ENCODE peak calls at places on chromosomes 13 and 19, in five cellular contexts. One of them, this sample, is unnamed.
A peak's percentile ranks its signal among the peaks of the same experiment; 100 is the strongest.

GRCh38 chr13:30577381-30577780 is 40.3 kb upstream of the USPL1 start:
- DNase-seq in mesendoderm: peak; percentile 36
- DNase-seq in HCEC 1CT: peak; percentile 91
- DNase-seq in T-helper 1 cell: peak; percentile 4
- DNase-seq in aorta: no peak
- DNase-seq in this sample: no peak

GRCh38 chr13:94343243-94343585 is 136.3 kb downstream of the DCT start:
- DNase-seq in T-helper 1 cell: no peak
- DNase-seq in aorta: no peak
- DNase-seq in mesendoderm: no peak
- DNase-seq in HCEC 1CT: peak; percentile 65
- DNase-seq in this sample: no peak

GRCh38 chr19:33325920-33326319 is 23.6 kb upstream of the CEBPA start:
- DNase-seq in mesendoderm: no peak
- DNase-seq in T-helper 1 cell: no peak
- DNase-seq in HCEC 1CT: no peak
- DNase-seq in aorta: no peak
- DNase-seq in this sample: peak; percentile 32

GRCh38 chr19:45187421-45188100 is 9.0 kb downstream of the BLOC1S3 start:
- DNase-seq in T-helper 1 cell: no peak
- DNase-seq in HCEC 1CT: no peak
- DNase-seq in aorta: no peak
- DNase-seq in mesendoderm: peak; percentile 57
- DNase-seq in this sample: no peak

GRCh38 chr13:114212096-114212495 is 22.6 kb upstream of the CDC16 start:
- DNase-seq in HCEC 1CT: peak; percentile 61
- DNase-seq in mesendoderm: peak; percentile 65
- DNase-seq in aorta: no peak
- DNase-seq in T-helper 1 cell: no peak
- DNase-seq in this sample: no peak

GRCh38 chr19:55451522-55452380 is 8.7 kb upstream of the SHISA7 start:
- DNase-seq in T-helper 1 cell: peak; percentile 34
- DNase-seq in mesendoderm: no peak
- DNase-seq in aorta: no peak
- DNase-seq in HCEC 1CT: no peak
- DNase-seq in this sample: no peak

GRCh38 chr19:14021474-14021873 is 6.5 kb upstream of the RLN3 start:
- DNase-seq in aorta: no peak
- DNase-seq in HCEC 1CT: no peak
- DNase-seq in mesendoderm: peak; percentile 55
- DNase-seq in T-helper 1 cell: no peak
- DNase-seq in this sample: no peak

GRCh38 chr19:42295342-42295741 is 6.6 kb upstream of the PRR19 start:
- DNase-seq in mesendoderm: no peak
- DNase-seq in T-helper 1 cell: no peak
- DNase-seq in HCEC 1CT: no peak
- DNase-seq in aorta: no peak
- DNase-seq in this sample: peak; percentile 19

GRCh38 chr19:30360378-30361106 is 11.6 kb upstream of the ZNF536 start:
- DNase-seq in T-helper 1 cell: no peak
- DNase-seq in mesendoderm: peak; percentile 66
- DNase-seq in HCEC 1CT: no peak
- DNase-seq in aorta: no peak
- DNase-seq in this sample: no peak

GRCh38 chr13:102011539-102011938 is 390.3 kb downstream of the FGF14 start:
- DNase-seq in mesendoderm: no peak
- DNase-seq in aorta: no peak
- DNase-seq in T-helper 1 cell: no peak
- DNase-seq in HCEC 1CT: no peak
- DNase-seq in this sample: no peak

GRCh38 chr19:19817357-19817756 is 4.2 kb downstream of the ZNF506 start:
- DNase-seq in T-helper 1 cell: peak; percentile 53
- DNase-seq in mesendoderm: peak; percentile 3
- DNase-seq in aorta: no peak
- DNase-seq in HCEC 1CT: no peak
- DNase-seq in this sample: no peak

GRCh38 chr19:57269515-57270250 is 10.6 kb upstream of the ZNF460 start:
- DNase-seq in aorta: no peak
- DNase-seq in T-helper 1 cell: no peak
- DNase-seq in mesendoderm: no peak
- DNase-seq in HCEC 1CT: peak; percentile 90
- DNase-seq in this sample: no peak

GRCh38 chr13:109344552-109345157 is 441.7 kb downstream of the IRS2 start:
- DNase-seq in T-helper 1 cell: no peak
- DNase-seq in aorta: no peak
- DNase-seq in HCEC 1CT: peak; percentile 79
- DNase-seq in mesendoderm: peak; percentile 51
- DNase-seq in this sample: no peak

GRCh38 chr19:52748336-52748950 is 13.6 kb upstream of the ZNF611 start:
- DNase-seq in aorta: no peak
- DNase-seq in mesendoderm: peak; percentile 83
- DNase-seq in HCEC 1CT: peak; percentile 28
- DNase-seq in T-helper 1 cell: no peak
- DNase-seq in this sample: no peak

GRCh38 chr19:31177230-31177629 is 172.0 kb downstream of the TSHZ3 start:
- DNase-seq in aorta: no peak
- DNase-seq in T-helper 1 cell: no peak
- DNase-seq in HCEC 1CT: no peak
- DNase-seq in mesendoderm: no peak
- DNase-seq in this sample: no peak

GRCh38 chr19:57382806-57383488 is 6.7 kb upstream of the ZNF548 start:
- DNase-seq in HCEC 1CT: no peak
- DNase-seq in aorta: no peak
- DNase-seq in T-helper 1 cell: no peak
- DNase-seq in mesendoderm: no peak
- DNase-seq in this sample: no peak

GRCh38 chr19:17406887-17407196 is 1.4 kb upstream of the BST2 start:
- DNase-seq in aorta: no peak
- DNase-seq in T-helper 1 cell: no peak
- DNase-seq in mesendoderm: no peak
- DNase-seq in HCEC 1CT: no peak
- DNase-seq in this sample: no peak

GRCh38 chr13:83007226-83007625 is 875.0 kb downstream of the SLITRK1 start:
- DNase-seq in aorta: no peak
- DNase-seq in HCEC 1CT: no peak
- DNase-seq in T-helper 1 cell: no peak
- DNase-seq in mesendoderm: no peak
- DNase-seq in this sample: no peak

GRCh38 chr19:18422530-18423191 is 3.5 kb downstream of the SSBP4 start:
- DNase-seq in T-helper 1 cell: no peak
- DNase-seq in aorta: no peak
- DNase-seq in mesendoderm: no peak
- DNase-seq in HCEC 1CT: no peak
- DNase-seq in this sample: no peak

GRCh38 chr13:111595276-111595675 is 274.8 kb downstream of the TEX29 start:
- DNase-seq in T-helper 1 cell: no peak
- DNase-seq in HCEC 1CT: no peak
- DNase-seq in mesendoderm: no peak
- DNase-seq in aorta: no peak
- DNase-seq in this sample: no peak

GRCh38 chr13:98544105-98544710 is 32.7 kb downstream of the STK24 start:
- DNase-seq in HCEC 1CT: no peak
- DNase-seq in T-helper 1 cell: no peak
- DNase-seq in mesendoderm: no peak
- DNase-seq in aorta: no peak
- DNase-seq in this sample: no peak

GRCh38 chr19:45526971-45527370 is 19.7 kb downstream of the VASP start:
- DNase-seq in T-helper 1 cell: no peak
- DNase-seq in mesendoderm: no peak
- DNase-seq in HCEC 1CT: no peak
- DNase-seq in aorta: no peak
- DNase-seq in this sample: no peak

GRCh38 chr13:80338781-80339577 is 1.9 kb downstream of the SPRY2 start:
- DNase-seq in mesendoderm: peak; percentile 86
- DNase-seq in T-helper 1 cell: no peak
- DNase-seq in aorta: peak; percentile 88
- DNase-seq in HCEC 1CT: peak; percentile 75
- DNase-seq in this sample: peak; percentile 85

GRCh38 chr13:60028021-60028420 is 135.7 kb downstream of the DIAPH3 start:
- DNase-seq in mesendoderm: no peak
- DNase-seq in HCEC 1CT: no peak
- DNase-seq in aorta: no peak
- DNase-seq in T-helper 1 cell: no peak
- DNase-seq in this sample: no peak

GRCh38 chr19:44848805-44849457 is 2.8 kb downstream of the NECTIN2 start:
- DNase-seq in mesendoderm: peak; percentile 85
- DNase-seq in aorta: no peak
- DNase-seq in T-helper 1 cell: no peak
- DNase-seq in HCEC 1CT: no peak
- DNase-seq in this sample: no peak

GRCh38 chr13:58452123-58452623 is 820.6 kb downstream of the PCDH17 start:
- DNase-seq in HCEC 1CT: no peak
- DNase-seq in T-helper 1 cell: no peak
- DNase-seq in mesendoderm: peak; percentile 89
- DNase-seq in aorta: no peak
- DNase-seq in this sample: no peak

GRCh38 chr19:3699741-3700241 is 477 bp downstream of the PIP5K1C start:
- DNase-seq in T-helper 1 cell: no peak
- DNase-seq in aorta: no peak
- DNase-seq in mesendoderm: no peak
- DNase-seq in HCEC 1CT: no peak
- DNase-seq in this sample: no peak

GRCh38 chr13:27476943-27477681 is 26.7 kb upstream of the MTIF3 start:
- DNase-seq in mesendoderm: no peak
- DNase-seq in T-helper 1 cell: no peak
- DNase-seq in HCEC 1CT: peak; percentile 69
- DNase-seq in aorta: no peak
- DNase-seq in this sample: no peak

GRCh38 chr13:114068723-114069322 is 63.6 kb downstream of the RASA3 start:
- DNase-seq in T-helper 1 cell: no peak
- DNase-seq in aorta: no peak
- DNase-seq in mesendoderm: peak; percentile 81
- DNase-seq in HCEC 1CT: peak; percentile 83
- DNase-seq in this sample: no peak

GRCh38 chr19:11400695-11401291 is 16.7 kb upstream of the EPOR start:
- DNase-seq in aorta: no peak
- DNase-seq in T-helper 1 cell: no peak
- DNase-seq in mesendoderm: no peak
- DNase-seq in HCEC 1CT: no peak
- DNase-seq in this sample: no peak

GRCh38 chr13:101416181-101417042 is at the start of gene NALCN:
- DNase-seq in mesendoderm: peak; percentile 18
- DNase-seq in T-helper 1 cell: no peak
- DNase-seq in aorta: peak; percentile 52
- DNase-seq in HCEC 1CT: peak; percentile 23
- DNase-seq in this sample: peak; percentile 57

GRCh38 chr19:48858984-48859710 is 9.3 kb downstream of the PLEKHA4 start:
- DNase-seq in T-helper 1 cell: peak; percentile 68
- DNase-seq in aorta: peak; percentile 67
- DNase-seq in mesendoderm: no peak
- DNase-seq in HCEC 1CT: no peak
- DNase-seq in this sample: no peak

GRCh38 chr13:52652170-52652979 is at the start of gene SUGT1:
- DNase-seq in HCEC 1CT: peak; percentile 96
- DNase-seq in mesendoderm: peak; percentile 99
- DNase-seq in aorta: peak; percentile 99
- DNase-seq in T-helper 1 cell: peak; percentile 94
- DNase-seq in this sample: peak; percentile 98

GRCh38 chr13:24208314-24208713 is 47.8 kb downstream of the SPATA13 start:
- DNase-seq in aorta: no peak
- DNase-seq in T-helper 1 cell: no peak
- DNase-seq in mesendoderm: no peak
- DNase-seq in HCEC 1CT: peak; percentile 85
- DNase-seq in this sample: no peak

GRCh38 chr13:110907951-110908898 is 6.6 kb downstream of the ANKRD10 start:
- DNase-seq in T-helper 1 cell: no peak
- DNase-seq in aorta: no peak
- DNase-seq in mesendoderm: peak; percentile 90
- DNase-seq in HCEC 1CT: no peak
- DNase-seq in this sample: no peak

GRCh38 chr19:45161715-45162463 is 1.1 kb upstream of the NKPD1 start:
- DNase-seq in HCEC 1CT: no peak
- DNase-seq in aorta: no peak
- DNase-seq in T-helper 1 cell: no peak
- DNase-seq in mesendoderm: peak; percentile 63
- DNase-seq in this sample: peak; percentile 52

GRCh38 chr19:54492568-54492967 is 10.1 kb upstream of the LAIR2 start:
- DNase-seq in T-helper 1 cell: no peak
- DNase-seq in HCEC 1CT: no peak
- DNase-seq in aorta: no peak
- DNase-seq in mesendoderm: no peak
- DNase-seq in this sample: no peak

GRCh38 chr19:35797663-35798062 is 15.0 kb downstream of the PRODH2 start:
- DNase-seq in HCEC 1CT: no peak
- DNase-seq in T-helper 1 cell: no peak
- DNase-seq in aorta: no peak
- DNase-seq in mesendoderm: peak; percentile 55
- DNase-seq in this sample: peak; percentile 60

GRCh38 chr13:99577934-99578917 is 77.0 kb downstream of the TM9SF2 start:
- DNase-seq in mesendoderm: peak; percentile 29
- DNase-seq in HCEC 1CT: peak; percentile 36
- DNase-seq in aorta: no peak
- DNase-seq in T-helper 1 cell: no peak
- DNase-seq in this sample: no peak

This sample was measured in right lobe of liver.